ENCODE peak calls at places on chromosomes 11 and 22, in five cellular contexts. J, S, U, Q and Z are unnamed samples.

GRCh38 chr11:79515781-79516180 is 75.0 kb upstream of the TENM4 start:
- DNase-seq in J (no peak), S (no peak), U (no peak), Q (no peak), Z (no peak)

GRCh38 chr11:127055240-127055639 is 54.7 kb upstream of the KIRREL3 start:
- DNase-seq in J (no peak), S (no peak), U (no peak), Q (no peak), Z (no peak)

GRCh38 chr11:131666617-131667016 is 296.2 kb downstream of the NTM start:
- DNase-seq in J (no peak), S (no peak), U (peak), Q (no peak), Z (peak)

GRCh38 chr22:26477341-26477731 is 6.2 kb downstream of the HPS4 start:
- DNase-seq in J (no peak), S (peak), U (no peak), Q (no peak), Z (no peak)

GRCh38 chr22:26587991-26588613 is 1.8 kb downstream of the TPST2 start:
- DNase-seq in J (no peak), S (no peak), U (no peak), Q (no peak), Z (no peak)

GRCh38 chr11:126392638-126393023 is 37.1 kb downstream of the ST3GAL4 start:
- DNase-seq in J (no peak), S (no peak), U (no peak), Q (no peak), Z (no peak)

GRCh38 chr11:45373506-45373905 is 87.4 kb upstream of the SYT13 start:
- DNase-seq in J (no peak), S (no peak), U (no peak), Q (no peak), Z (no peak)

GRCh38 chr11:130390071-130390758 is 38.2 kb downstream of the ADAMTS8 start:
- DNase-seq in J (no peak), S (no peak), U (peak), Q (no peak), Z (no peak)

GRCh38 chr11:107741044-107741823 is 29.4 kb upstream of the SLN start:
- DNase-seq in J (no peak), S (no peak), U (peak), Q (no peak), Z (no peak)

GRCh38 chr11:75920886-75921285 is 105.9 kb downstream of the UVRAG start:
- DNase-seq in J (no peak), S (no peak), U (no peak), Q (no peak), Z (no peak)

GRCh38 chr11:44335052-44335894 is 25.3 kb upstream of the ALX4 start:
- DNase-seq in J (no peak), S (no peak), U (no peak), Q (no peak), Z (no peak)

GRCh38 chr11:108768370-108768769 is 103.5 kb downstream of the DDX10 start:
- DNase-seq in J (no peak), S (no peak), U (no peak), Q (no peak), Z (no peak)

GRCh38 chr11:129242855-129243254 is 50.7 kb upstream of the ARHGAP32 start:
- DNase-seq in J (no peak), S (no peak), U (no peak), Q (no peak), Z (no peak)

GRCh38 chr11:124644426-124645280 is 22.0 kb downstream of the TBRG1 start:
- DNase-seq in J (peak), S (peak), U (peak), Q (peak), Z (peak)

GRCh38 chr11:102704841-102705240 is 728 bp downstream of the MMP27 start:
- DNase-seq in J (no peak), S (no peak), U (no peak), Q (no peak), Z (no peak)

GRCh38 chr11:102705626-102706025 is at the start of gene MMP27:
- DNase-seq in J (no peak), S (no peak), U (no peak), Q (no peak), Z (no peak)

GRCh38 chr11:102712140-102712539 is 6.6 kb upstream of the MMP27 start:
- DNase-seq in J (peak), S (no peak), U (no peak), Q (no peak), Z (no peak)

GRCh38 chr11:102709211-102709980 is 3.8 kb upstream of the MMP27 start:
- DNase-seq in J (no peak), S (no peak), U (peak), Q (no peak), Z (no peak)

DNA sequence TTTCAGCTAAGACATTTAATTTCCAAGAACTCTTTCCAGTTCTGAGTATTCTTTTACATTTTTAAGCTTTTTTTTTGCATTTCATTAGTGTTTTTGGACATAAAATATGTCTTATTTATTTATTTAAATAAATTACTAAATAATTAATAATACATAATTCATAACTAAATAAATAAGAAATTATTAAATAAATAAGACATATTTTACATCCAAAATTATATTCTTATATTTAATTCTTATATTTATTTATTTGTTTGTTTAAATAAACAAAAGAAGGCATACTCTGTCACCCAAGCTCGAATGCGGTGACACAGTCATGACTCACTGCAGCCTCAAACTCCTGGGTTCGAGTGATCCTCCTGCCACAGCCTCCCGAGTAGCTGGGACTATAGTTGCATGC is 3.1 kb upstream of the MMP27 start:
- DNase-seq in J (no peak), S (no peak), U (no peak), Q (no peak), Z (no peak)
- TF ChIP-seq CTCF in J (no peak), S (no peak), U (no peak), Q (no peak), Z (no peak)

GRCh38 chr22:46296257-46297150 is at the start of gene GTSE1:
- DNase-seq in J (peak), S (peak), U (peak), Q (peak), Z (peak)

GRCh38 chr22:46294784-46295183 is 1.9 kb upstream of the GTSE1 start:
- DNase-seq in J (no peak), S (no peak), U (no peak), Q (no peak), Z (no peak)

GRCh38 chr22:46293591-46294260 is 2.9 kb upstream of the GTSE1 start:
- DNase-seq in J (peak), S (no peak), U (peak), Q (no peak), Z (peak)

GRCh38 chr22:46297151-46297819 is 615 bp downstream of the GTSE1 start:
- DNase-seq in J (peak), S (peak), U (peak), Q (peak), Z (no peak)

DNA sequence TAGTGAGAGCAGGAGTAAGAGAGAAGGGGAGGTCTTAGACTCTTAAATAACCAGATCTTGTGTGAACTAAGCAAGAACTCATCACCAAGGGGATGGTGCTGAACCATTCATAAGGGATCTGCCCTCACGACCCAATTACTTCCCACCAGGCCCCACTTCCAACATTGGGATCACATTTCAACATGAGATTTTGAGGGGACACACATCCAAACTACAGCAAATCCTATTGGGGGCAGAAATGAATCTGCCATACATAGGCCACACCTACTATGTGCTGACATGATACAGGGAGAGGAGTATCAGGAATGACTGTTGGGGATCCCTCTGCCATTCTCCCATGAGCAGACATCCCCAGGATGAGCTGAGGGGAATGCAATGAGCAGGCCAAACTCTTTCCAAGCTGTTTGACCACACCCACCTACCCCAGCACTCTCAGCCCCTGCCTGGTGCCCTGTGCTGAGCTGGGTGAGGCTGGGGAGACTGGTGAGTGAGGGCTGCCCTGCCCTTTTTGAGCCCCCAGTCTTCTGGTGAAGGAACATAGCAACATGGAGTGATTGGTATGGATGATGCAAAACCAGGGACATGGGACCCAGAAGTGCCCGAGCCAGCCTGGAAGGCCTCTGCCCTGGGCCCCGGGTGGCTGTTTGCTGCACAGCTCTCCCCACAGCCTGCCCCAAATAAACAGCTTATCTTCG is 1.2 kb upstream of the GTSE1 start:
- DNase-seq in J (no peak), S (no peak), U (no peak), Q (no peak), Z (no peak)
- H3K4me3 ChIP-seq in J (no peak), S (peak), U (peak), Q (peak), Z (peak)

DNA sequence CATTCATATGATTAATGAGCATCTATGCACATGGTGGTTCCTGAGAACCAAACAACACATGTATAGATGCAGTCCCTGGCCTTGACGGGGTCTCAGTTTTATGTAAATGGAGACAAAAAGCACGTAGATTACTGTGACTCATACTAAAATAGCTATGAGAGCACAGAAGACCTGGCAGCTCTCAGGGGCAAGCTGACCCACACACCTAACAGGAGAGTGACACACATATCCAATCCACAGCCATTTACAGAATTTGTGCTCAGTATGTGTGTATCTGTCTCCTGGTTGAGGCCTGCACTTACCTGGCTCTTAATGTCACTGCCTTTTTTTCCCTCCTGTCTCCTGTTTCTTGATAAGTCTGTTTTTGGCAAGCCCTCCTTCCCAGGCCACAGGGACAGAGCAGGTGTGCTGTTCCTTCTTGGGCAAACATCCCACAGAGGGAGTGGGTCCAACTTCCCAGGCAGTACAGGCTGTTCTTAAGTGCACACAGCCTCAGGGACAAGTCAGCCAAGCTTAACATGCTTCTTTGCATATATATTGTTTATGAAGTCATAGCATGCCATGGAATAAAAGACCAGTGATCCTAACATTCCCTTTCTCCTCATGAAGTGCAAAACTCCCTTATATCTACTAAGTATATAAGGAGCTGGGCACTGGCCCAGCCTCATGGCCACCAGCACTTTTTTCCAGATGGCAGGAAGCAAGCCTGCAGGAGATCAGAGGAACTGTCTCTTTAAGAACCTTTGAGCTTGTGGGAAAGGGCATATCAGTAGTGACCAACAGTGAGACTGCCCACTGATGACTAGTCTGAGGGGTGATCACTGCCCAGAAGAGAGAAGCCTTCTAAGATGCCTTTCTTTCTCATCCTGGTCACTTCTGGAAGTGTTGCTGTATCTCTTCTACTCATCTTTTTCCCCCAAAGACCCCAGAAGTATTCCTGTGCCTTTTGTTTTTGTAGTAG is 124.7 kb upstream of the CCDC90B start:
- DNase-seq in J (no peak), S (no peak), U (no peak), Q (no peak), Z (no peak)
- TF ChIP-seq CTCF in J (no peak), S (no peak), U (no peak), Q (no peak), Z (no peak)

DNA sequence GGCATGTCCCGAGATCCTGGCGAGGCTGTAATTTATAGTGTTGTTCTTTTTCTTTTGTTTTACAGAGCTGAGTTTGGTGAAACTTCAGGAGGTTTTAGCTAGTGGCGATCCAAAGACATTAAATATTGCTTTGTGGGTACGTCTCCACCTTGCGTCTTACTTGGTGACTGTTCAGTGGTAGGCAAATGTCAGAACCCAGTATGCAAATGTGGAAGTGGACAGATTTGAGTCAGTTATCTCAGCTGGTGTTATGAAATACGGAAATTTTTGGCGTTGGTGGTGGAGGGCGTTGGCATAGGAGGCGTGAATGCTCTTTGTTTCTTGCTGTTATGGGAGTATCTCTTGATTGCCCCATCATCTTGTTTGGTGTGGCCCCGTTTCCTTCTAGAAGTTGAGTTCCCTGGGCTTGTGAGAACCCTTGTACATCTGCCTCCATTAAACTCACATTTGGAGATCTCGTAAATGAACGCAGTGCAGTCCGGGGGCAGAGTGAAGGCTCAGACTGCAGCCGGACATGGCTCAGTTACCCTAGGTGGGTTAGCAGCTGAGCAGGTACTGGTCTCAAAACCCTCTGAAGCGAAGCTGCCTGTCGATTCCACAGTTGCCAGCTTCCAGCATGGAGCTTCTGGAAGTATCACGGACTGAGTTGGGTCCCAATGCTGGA is 39.9 kb downstream of the PTPRJ start:
- DNase-seq in J (peak), S (no peak), U (no peak), Q (peak), Z (no peak)
- H3K4me3 ChIP-seq in J (no peak), S (no peak), U (no peak), Q (no peak), Z (no peak)

GRCh38 chr11:66259976-66260375 is 8.5 kb upstream of the RAB1B start:
- DNase-seq in J (no peak), S (no peak), U (no peak), Q (no peak), Z (no peak)

GRCh38 chr11:66259225-66259624 is 9.2 kb upstream of the RAB1B start:
- DNase-seq in J (no peak), S (no peak), U (no peak), Q (no peak), Z (no peak)

GRCh38 chr11:66261578-66261977 is 6.9 kb upstream of the RAB1B start:
- DNase-seq in J (no peak), S (no peak), U (no peak), Q (no peak), Z (no peak)

GRCh38 chr11:66262191-66262590 is 6.2 kb upstream of the RAB1B start:
- DNase-seq in J (no peak), S (no peak), U (no peak), Q (no peak), Z (no peak)

DNA sequence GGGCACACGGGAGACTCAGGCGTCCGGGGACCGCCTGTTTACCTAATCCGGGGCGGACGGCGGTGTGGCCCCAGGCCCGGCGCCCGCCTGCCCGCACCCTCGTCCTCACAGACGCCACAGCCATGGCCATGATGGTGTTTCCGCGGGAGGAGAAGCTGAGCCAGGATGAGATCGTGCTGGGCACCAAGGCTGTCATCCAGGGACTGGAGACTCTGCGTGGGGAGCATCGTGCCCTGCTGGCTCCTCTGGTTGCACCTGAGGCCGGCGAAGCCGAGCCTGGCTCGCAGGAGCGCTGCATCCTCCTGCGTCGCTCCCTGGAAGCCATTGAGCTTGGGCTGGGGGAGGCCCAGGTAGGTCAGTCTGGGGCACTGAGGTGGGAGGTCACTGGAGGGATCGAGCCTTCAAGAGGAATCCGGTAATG is 10.0 kb upstream of the RAB1B start:
- DNase-seq in J (no peak), S (no peak), U (no peak), Q (no peak), Z (no peak)
- TF ChIP-seq CTCF in J (peak), S (no peak), U (no peak), Q (peak), Z (no peak)

GRCh38 chr22:29071261-29072045 is 1.4 kb upstream of the KREMEN1 start:
- DNase-seq in J (no peak), S (no peak), U (no peak), Q (peak), Z (no peak)
- H3K4me3 ChIP-seq in J (no peak), S (peak), U (peak), Q (peak), Z (peak)

GRCh38 chr11:15011741-15012140 is 39.6 kb upstream of the CALCA start:
- DNase-seq in J (no peak), S (no peak), U (no peak), Q (no peak), Z (no peak)

GRCh38 chr11:15010860-15011259 is 38.7 kb upstream of the CALCA start:
- DNase-seq in J (no peak), S (no peak), U (no peak), Q (no peak), Z (no peak)

DNA sequence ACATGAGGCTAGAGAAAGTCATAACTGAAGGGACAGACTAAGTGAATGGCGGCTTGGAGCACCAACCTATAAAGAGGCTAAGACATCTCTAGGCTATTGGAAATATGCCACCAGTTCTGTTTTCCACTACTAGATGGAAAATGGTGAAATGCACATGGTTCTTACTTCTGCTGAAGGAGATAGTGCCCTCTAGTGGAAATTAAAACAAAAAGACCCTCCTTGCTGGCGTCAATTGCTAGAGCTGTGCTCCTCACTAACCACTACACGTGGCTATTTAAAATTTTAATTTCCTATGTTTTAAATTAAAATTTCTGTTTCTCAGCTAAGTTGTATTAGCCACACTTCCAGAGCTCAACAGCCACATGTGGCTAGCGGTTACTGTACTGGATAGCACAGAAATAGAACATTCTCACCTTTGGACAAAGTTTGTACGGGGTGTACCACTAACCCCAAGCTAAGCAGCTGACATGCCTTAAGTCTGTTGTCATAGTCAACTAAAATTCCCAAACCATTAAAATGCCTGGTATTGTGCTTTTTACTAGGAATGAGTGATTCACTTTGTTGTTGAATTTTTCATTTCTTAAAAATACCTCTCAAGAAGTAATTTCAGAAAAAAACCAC is 34.1 kb upstream of the CALCA start:
- DNase-seq in J (no peak), S (peak), U (peak), Q (no peak), Z (no peak)
- TF ChIP-seq CTCF in J (peak), S (peak), U (peak), Q (peak), Z (peak)

DNA sequence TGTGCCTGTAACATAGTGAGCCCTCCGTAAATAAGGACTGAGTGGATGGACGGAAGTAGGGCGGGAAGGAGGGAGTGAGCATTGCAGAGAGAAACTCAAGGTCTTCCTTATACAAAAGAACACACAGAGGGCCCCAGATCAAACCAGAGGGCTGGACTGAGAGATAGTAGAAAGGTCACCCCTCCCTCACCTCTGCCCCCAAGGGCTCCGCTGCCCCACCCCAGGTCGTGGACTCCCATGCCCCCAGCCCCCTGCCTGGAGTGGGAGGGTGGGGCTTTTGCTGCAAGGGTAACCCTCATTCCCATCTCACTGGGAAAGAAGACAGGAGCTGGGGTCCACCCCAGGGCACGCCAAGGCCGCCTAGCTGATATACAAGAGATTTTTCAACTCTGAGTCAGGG is 157.0 kb downstream of the MN1 start:
- DNase-seq in J (no peak), S (no peak), U (no peak), Q (no peak), Z (no peak)
- H3K4me3 ChIP-seq in J (no peak), S (no peak), U (no peak), Q (no peak), Z (no peak)

GRCh38 chr11:47642099-47642855 is at the start of gene MTCH2:
- DNase-seq in J (peak), S (peak), U (peak), Q (peak), Z (peak)
- TF ChIP-seq CTCF in J (peak), S (no peak), U (no peak), Q (peak), Z (peak)